ENCODE peak calls at places on chromosome 15, in nine cellular contexts. W is IMR-90; J is uterus; F is astrocyte; R is CD8-positive, alpha-beta T cell; I is tibial artery; K is SK-N-MC; C is heart right ventricle; E is Caco-2. Z is an unnamed sample. For H3K36me3, the result is how much of the 10 kb centered on the place peaks cover.

GRCh38 chr15:72237286-72238224 is 6.6 kb upstream of the PKM start:
- DNase-seq in W (peak), J (peak), F (peak), R (peak), I (peak), K (no peak), C (peak), E (peak), Z (no peak)

GRCh38 chr15:74253276-74253921 is 17.3 kb downstream of the CCDC33 start:
- DNase-seq in W (peak), J (no peak), F (no peak), R (no peak), I (no peak), K (no peak), C (no peak), E (no peak), Z (no peak)

GRCh38 chr15:25246641-25247417 is 192.0 kb downstream of the UBE3A start:
- DNase-seq in W (no peak), J (no peak), F (no peak), R (no peak), I (no peak), K (no peak), C (peak), E (no peak), Z (peak)

GRCh38 chr15:33195283-33195682 is 769 bp upstream of the FMN1 start:
- DNase-seq in W (no peak), J (no peak), F (no peak), R (no peak), I (no peak), K (no peak), C (no peak), E (no peak), Z (no peak)

GRCh38 chr15:101256756-101257155 is 4.9 kb upstream of the CHSY1 start:
- DNase-seq in W (no peak), J (no peak), F (no peak), R (no peak), I (no peak), K (no peak), C (no peak), E (no peak), Z (no peak)

GRCh38 chr15:58498821-58499580 is 67.2 kb downstream of the LIPC start:
- DNase-seq in W (peak), J (no peak), F (peak), R (no peak), I (no peak), K (no peak), C (no peak), E (no peak), Z (no peak)

GRCh38 chr15:69424748-69425413 is 10.7 kb downstream of the KIF23 start:
- DNase-seq in W (peak), J (no peak), F (no peak), R (no peak), I (no peak), K (no peak), C (no peak), E (no peak), Z (no peak)

GRCh38 chr15:48168626-48169025 is 9.5 kb downstream of the MYEF2 start:
- DNase-seq in W (no peak), J (no peak), F (no peak), R (no peak), I (no peak), K (no peak), C (no peak), E (no peak), Z (no peak)

GRCh38 chr15:91891788-91892187 is 38.3 kb downstream of the SLCO3A1 start:
- DNase-seq in W (no peak), J (no peak), F (no peak), R (no peak), I (no peak), K (no peak), C (peak), E (no peak), Z (no peak)

GRCh38 chr15:35557544-35557943 is 11.6 kb upstream of the DPH6 start:
- DNase-seq in W (peak), J (no peak), F (peak), R (no peak), I (no peak), K (no peak), C (no peak), E (no peak), Z (no peak)

GRCh38 chr15:59376735-59377134 is 4.1 kb upstream of the MYO1E start:
- DNase-seq in W (no peak), J (no peak), F (no peak), R (no peak), I (no peak), K (no peak), C (no peak), E (no peak), Z (no peak)

GRCh38 chr15:52010633-52011595 is 8.1 kb upstream of the MAPK6 start:
- DNase-seq in W (peak), J (peak), F (peak), R (no peak), I (no peak), K (no peak), C (no peak), E (no peak), Z (no peak)

GRCh38 chr15:74193305-74193718 is 9.3 kb downstream of the STRA6 start:
- DNase-seq in W (peak), J (no peak), F (peak), R (no peak), I (no peak), K (peak), C (no peak), E (no peak), Z (peak)

GRCh38 chr15:95119041-95119440 is 887.7 kb downstream of the MCTP2 start:
- DNase-seq in W (peak), J (no peak), F (no peak), R (no peak), I (no peak), K (no peak), C (no peak), E (no peak), Z (no peak)

GRCh38 chr15:79641841-79642240 is 209.7 kb downstream of the MINAR1 start:
- DNase-seq in W (no peak), J (no peak), F (no peak), R (no peak), I (no peak), K (no peak), C (no peak), E (no peak), Z (no peak)
- H3K4me3 ChIP-seq in W (no peak), J (no peak), F (no peak), R (no peak), I (no peak), K (no peak), C (no peak), E (no peak), Z (no peak)

DNA sequence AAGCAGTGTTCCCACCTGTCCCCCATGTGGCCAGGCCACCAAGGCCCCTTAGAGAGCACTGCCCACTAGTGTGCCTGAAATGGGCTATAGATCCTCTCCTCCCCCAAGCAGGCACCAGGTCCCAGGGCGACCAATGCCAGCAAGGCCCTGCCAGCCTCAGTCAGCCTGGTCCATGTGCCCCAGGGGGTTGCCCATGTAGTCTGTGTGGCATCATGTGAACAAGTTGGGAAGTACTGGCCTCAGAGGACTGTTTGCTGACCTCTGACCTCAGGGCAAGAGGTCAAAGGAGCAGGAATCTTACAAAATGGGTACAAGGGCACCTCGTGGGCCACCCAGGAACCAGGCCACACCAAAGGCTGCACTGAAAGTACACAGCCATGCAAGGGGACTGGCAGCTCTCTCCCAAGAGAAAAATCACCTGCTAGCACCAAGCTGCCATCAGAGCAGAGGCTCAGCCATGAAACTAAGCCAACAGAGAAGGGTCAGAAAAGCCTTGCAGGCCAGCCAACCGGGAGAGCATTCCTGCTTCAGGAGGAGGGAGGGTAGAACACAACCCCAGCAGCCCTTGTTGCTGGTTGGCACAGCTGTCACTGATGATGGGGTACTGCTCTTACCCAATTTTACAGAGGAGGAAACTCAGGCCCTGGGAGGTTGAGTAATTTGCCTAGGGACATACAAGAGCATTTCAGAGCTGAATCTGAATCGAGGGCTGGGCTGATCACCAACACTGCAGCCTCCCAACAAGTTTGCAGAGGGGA is 5.2 kb upstream of the FURIN start:
- DNase-seq in W (no peak), J (no peak), F (no peak), R (no peak), I (peak), K (no peak), C (no peak), E (no peak), Z (peak)
- H3K36me3 ChIP-seq in W (under half), J (under half), F (under half), R (under half), I (under half), K (under half), C (under half), E (under half), Z (under half)

GRCh38 chr15:83732770-83733169 is 78.8 kb downstream of the ADAMTSL3 start:
- DNase-seq in W (no peak), J (no peak), F (no peak), R (no peak), I (no peak), K (no peak), C (no peak), E (no peak), Z (no peak)
- H3K4me3 ChIP-seq in W (no peak), J (no peak), F (no peak), R (no peak), I (no peak), K (no peak), C (no peak), E (no peak), Z (no peak)

GRCh38 chr15:22904736-22905135 is 66.3 kb downstream of the NIPA2 start:
- DNase-seq in W (no peak), J (no peak), F (no peak), R (no peak), I (no peak), K (no peak), C (peak), E (no peak), Z (no peak)
- H3K36me3 ChIP-seq in W (half or more), J (under half), F (under half), R (under half), I (half or more), K (under half), C (half or more), E (under half), Z (half or more)

GRCh38 chr15:86403914-86404583 is 324.4 kb downstream of the AGBL1 start:
- DNase-seq in W (no peak), J (no peak), F (no peak), R (no peak), I (no peak), K (no peak), C (no peak), E (no peak), Z (no peak)

GRCh38 chr15:86398986-86399677 is 319.5 kb downstream of the AGBL1 start:
- DNase-seq in W (no peak), J (no peak), F (no peak), R (no peak), I (peak), K (no peak), C (no peak), E (no peak), Z (no peak)

GRCh38 chr15:86403221-86403620 is 323.6 kb downstream of the AGBL1 start:
- DNase-seq in W (no peak), J (no peak), F (no peak), R (no peak), I (no peak), K (no peak), C (no peak), E (no peak), Z (no peak)
- H3K4me3 ChIP-seq in W (no peak), J (no peak), F (no peak), R (no peak), I (no peak), K (no peak), C (no peak), E (no peak), Z (no peak)

GRCh38 chr15:63683343-63683951 is 86.3 kb downstream of the FBXL22 start:
- DNase-seq in W (no peak), J (no peak), F (no peak), R (no peak), I (no peak), K (no peak), C (no peak), E (no peak), Z (no peak)
- H3K36me3 ChIP-seq in W (under half), J (under half), F (under half), R (half or more), I (half or more), K (under half), C (half or more), E (under half), Z (half or more)

DNA sequence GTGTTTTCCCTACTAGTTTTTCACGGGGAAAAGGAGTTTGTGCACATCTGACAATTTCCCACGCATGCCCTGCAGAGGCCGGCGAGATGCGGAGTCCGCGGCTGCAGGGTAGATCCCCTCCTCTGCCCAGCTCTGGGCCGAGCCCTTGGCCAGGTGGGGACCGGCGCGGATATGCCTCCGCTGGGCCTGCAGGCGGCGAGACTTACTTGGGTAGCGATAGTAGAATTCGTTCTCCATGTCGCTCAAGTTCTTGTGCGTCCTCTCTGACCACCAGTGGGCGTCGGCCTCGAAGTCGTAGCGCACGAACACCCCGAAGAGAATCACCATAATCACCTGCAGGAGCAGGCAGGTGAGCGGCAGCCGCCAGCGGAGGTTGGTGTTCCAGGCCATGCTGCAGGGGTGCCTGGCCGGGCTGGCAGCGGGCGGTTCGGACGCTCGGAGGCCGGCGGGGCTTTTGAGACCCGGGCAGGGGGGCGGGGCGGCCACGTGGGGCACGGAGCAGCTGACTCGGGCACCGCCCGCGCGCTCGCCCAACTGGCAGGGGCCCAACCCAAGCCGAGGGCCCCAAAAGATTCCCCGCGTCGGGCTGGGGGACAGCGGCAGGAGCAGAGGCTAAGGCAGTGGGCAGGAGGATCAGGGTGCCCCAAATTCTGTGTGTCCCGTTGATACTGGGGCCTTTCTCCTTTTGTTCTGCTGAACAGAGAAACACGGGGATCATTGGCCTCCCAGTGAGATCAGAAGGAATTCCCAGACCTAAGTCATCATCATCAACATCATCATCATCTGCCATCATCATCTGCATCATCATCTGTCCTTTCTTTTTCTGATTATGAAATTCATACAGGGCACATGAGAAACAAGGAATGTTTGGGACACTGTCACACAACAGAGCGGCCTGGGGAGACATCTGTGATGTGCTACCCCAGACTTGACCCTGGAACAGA is at the start of gene RHCG:
- DNase-seq in W (peak), J (no peak), F (peak), R (no peak), I (no peak), K (no peak), C (no peak), E (peak), Z (no peak)
- H3K4me3 ChIP-seq in W (no peak), J (no peak), F (peak), R (no peak), I (peak), K (no peak), C (peak), E (peak), Z (peak)

Z was measured in left lung.